ENCODE peak calls at places on chromosomes 3 and 15, in ten cellular contexts. W is AG09309, P is endothelial cell, F is PC-9, K is astrocyte of the spinal cord, E is omental fat pad, Y is cardiac muscle cell, H is esophagus squamous epithelium, A is activated B cell treated with CpG ODN at 0.5 μM for 24 hours, J is IMR-90. Q is an unnamed sample.

GRCh38 chr3:32571192-32571485 is 481 bp upstream of the DYNC1LI1 start:
- DNase-seq in Y (peak), E (no peak), A (no peak), J (no peak), W (no peak), F (no peak), P (no peak), H (no peak), K (no peak), Q (no peak)

GRCh38 chr3:72259755-72260589 is 475.0 kb upstream of the PROK2 start:
- DNase-seq in A (no peak), E (no peak), P (no peak), J (no peak), H (no peak), W (no peak), F (no peak), K (peak), Y (no peak), Q (no peak)

GRCh38 chr3:196868297-196868661 is 559 bp downstream of the SENP5 start:
- DNase-seq in F (no peak), A (no peak), J (peak), W (no peak), E (no peak), P (peak), K (no peak), Y (peak), H (no peak), Q (peak)

GRCh38 chr15:59420108-59420507 is 17.9 kb upstream of the FAM81A start:
- DNase-seq in W (no peak), H (no peak), Y (no peak), E (no peak), K (no peak), P (no peak), A (no peak), F (no peak), J (no peak), Q (no peak)

GRCh38 chr3:196997311-196997710 is 28.7 kb upstream of the PIGZ start:
- DNase-seq in F (no peak), W (no peak), A (no peak), J (no peak), E (no peak), Y (no peak), K (no peak), P (no peak), H (no peak), Q (no peak)

GRCh38 chr15:84099181-84099580 is 136.4 kb upstream of the GOLGA6L4 start:
- DNase-seq in F (no peak), A (no peak), E (no peak), Y (peak), K (peak), H (no peak), W (no peak), P (peak), J (no peak), Q (no peak)

GRCh38 chr3:135803291-135803690 is 162.2 kb upstream of the PPP2R3A start:
- DNase-seq in W (no peak), Y (no peak), K (no peak), J (no peak), F (no peak), H (no peak), E (no peak), P (no peak), A (no peak), Q (no peak)

GRCh38 chr3:148077318-148077923 is 620.3 kb upstream of the AGTR1 start:
- DNase-seq in A (no peak), Y (peak), P (no peak), W (no peak), F (no peak), K (peak), H (no peak), J (peak), E (no peak), Q (no peak)

GRCh38 chr3:23217872-23218554 is 14.9 kb downstream of the UBE2E2 start:
- DNase-seq in H (no peak), J (peak), F (no peak), P (no peak), E (no peak), K (peak), A (no peak), W (no peak), Y (no peak), Q (no peak)

GRCh38 chr3:104785966-104786365 is 580.7 kb upstream of the ALCAM start:
- DNase-seq in K (peak), H (no peak), W (no peak), E (no peak), F (no peak), P (no peak), J (peak), A (no peak), Y (no peak), Q (no peak)

DNA sequence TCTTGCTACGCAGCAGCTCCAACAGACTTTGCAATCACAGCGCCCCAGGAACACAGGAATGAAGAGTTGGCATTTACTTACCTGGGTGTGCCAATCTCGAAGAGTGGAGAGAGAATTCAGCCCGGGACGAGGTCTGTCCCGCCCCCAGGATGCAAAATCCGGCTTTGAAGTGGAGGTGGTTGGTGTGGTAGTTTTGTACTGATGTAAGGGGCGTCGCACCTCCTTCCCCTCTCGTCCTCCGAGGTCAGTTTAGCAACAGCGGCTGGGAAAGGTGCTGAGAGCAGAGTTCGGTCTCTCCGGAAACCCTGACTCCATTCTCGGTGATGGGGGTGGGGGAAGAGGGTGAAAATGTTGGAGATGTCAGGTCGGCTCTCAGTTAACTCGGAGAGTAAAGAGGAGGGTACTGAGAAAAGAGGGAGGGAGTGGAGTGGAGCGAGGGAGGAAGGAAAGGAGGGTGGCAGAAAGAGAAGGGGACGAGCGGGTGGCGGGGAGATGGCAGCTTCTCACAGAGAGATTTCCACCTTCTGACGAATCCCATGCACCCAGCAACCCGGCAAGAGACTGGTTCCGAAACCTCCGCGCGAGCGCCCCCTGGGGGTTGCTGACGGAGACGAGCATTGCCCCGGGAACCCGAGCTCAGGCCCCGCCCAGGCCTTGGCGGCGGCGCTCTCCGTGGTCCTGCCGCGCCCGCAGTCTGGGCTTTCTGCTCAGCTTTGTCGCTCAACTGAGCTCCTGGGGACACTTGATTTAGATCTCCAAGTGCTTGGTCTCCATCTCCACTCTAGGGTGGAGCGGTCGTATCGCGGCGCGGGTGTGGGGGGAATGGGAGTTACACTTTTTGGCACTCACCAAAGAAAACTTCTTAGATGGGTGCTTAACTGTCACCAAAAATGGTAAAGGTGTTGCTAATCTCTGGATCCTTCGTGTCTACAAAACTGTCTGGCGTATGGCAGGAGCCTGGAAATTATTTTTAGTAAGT is at the start of gene CPNE4:
- DNase-seq in Y (peak), H (no peak), K (peak), F (peak), A (no peak), E (peak), P (peak), J (peak), W (no peak), Q (peak)
- TF ChIP-seq CTCF in Y (peak), H (peak), K (peak), F (peak), A (no peak), E (no peak), P (peak), J (peak), W (peak), Q (peak)

DNA sequence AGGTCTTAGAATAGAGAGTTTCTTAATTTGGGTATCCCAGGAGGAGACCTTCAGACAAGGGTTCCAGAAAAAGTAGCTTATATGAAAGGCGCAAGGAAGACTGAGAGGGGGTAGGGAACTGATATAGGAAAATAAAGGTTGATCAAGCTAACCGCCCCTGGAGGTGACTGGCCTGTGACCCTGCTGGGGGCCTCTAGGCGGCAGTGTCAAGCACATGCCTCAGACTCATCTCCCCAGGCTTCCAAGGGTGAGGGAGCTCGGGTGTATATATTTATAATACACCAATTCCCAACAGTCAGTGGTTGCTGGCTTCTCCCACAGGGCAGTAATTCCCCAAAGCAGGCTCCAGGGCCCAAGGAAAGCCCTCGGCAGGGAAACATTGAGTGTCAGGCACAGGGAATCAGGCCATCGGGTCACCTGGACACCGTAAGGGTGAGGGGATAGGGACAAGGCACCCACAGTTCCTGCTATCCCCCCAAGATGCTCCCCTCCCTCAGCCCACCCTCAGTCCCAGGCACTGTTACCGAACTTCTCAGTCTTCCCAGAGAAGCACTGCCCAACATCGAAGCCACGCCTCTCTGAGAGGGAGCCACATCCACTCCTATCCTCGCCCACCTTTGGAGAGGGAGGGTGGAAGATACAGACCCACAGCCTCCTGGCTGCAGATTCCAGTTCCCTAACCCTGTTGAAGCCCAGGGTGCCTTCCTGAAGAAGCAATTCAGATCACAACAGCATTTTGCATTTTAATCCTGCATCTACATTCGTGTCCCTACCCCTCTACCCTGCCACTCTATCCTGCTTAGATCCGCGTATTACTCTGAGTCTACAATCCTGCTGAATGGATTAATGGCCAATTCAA is 19.5 kb upstream of the CAV3 start:
- DNase-seq in P (peak), Y (peak), J (no peak), H (no peak), W (no peak), K (no peak), A (no peak), F (no peak), E (no peak), Q (peak)
- TF ChIP-seq CTCF in P (peak), Y (peak), J (peak), H (peak), W (peak), K (peak), A (no peak), F (peak), E (no peak), Q (peak)

GRCh38 chr15:73382131-73382530 is 13.4 kb upstream of the HCN4 start:
- DNase-seq in Y (no peak), K (no peak), W (no peak), H (no peak), E (no peak), J (no peak), F (no peak), A (no peak), P (no peak), Q (no peak)
- TF ChIP-seq CTCF in Y (no peak), K (no peak), W (no peak), H (no peak), E (no peak), J (no peak), F (no peak), A (no peak), P (no peak), Q (no peak)

GRCh38 chr3:170690133-170690981 is 104.5 kb upstream of the SLC7A14 start:
- DNase-seq in W (no peak), F (no peak), Y (peak), E (no peak), J (peak), P (peak), H (no peak), K (no peak), A (peak), Q (peak)
- TF ChIP-seq CTCF in W (peak), F (peak), Y (peak), E (no peak), J (peak), P (peak), H (no peak), K (peak), A (no peak), Q (peak)

GRCh38 chr15:96303503-96304054 is 26.9 kb upstream of the NR2F2 start:
- DNase-seq in A (no peak), E (no peak), J (no peak), H (no peak), P (no peak), K (no peak), F (no peak), Y (no peak), W (no peak), Q (no peak)
- TF ChIP-seq CTCF in A (no peak), E (no peak), J (no peak), H (no peak), P (no peak), K (no peak), F (no peak), Y (no peak), W (no peak), Q (no peak)

GRCh38 chr15:43256341-43256740 is 10.4 kb downstream of the TGM5 start:
- DNase-seq in F (no peak), H (no peak), Y (no peak), E (no peak), A (no peak), K (no peak), J (no peak), W (no peak), P (no peak), Q (no peak)
- TF ChIP-seq CTCF in F (no peak), H (no peak), Y (no peak), E (no peak), A (no peak), K (no peak), J (no peak), W (no peak), P (no peak), Q (no peak)

DNA sequence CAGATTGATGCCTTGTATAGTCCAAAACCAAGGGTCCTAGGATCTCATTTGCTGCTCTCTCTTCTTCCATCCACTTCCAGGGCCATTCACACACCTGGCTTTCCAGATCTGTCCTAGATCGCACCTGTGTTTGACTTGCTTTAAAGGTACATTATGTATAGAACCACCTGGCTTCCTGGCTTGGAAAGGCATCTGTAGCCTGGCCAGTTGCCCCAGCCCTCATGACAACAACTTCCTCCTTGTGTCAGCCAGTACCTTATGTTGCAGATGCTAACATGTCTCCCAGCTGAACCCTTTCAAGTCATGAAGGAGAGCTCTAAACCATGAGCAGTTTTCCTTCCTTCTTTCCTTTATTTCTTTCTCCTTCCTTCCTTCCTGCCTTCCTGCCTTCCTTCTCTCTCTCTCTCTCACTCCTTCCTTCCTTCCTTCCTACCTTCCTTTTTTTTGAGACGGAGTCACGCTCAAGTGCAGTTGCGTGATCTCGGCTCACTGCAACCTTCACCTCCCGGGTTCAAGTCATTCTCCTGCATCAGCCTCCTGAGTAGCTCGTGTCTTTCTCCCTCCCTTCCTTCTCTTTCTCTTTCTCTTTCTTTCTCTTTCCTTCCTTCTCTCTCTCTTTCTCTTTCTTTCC is 2.5 kb upstream of the HTR3C start:
- DNase-seq in K (no peak), H (no peak), A (no peak), F (no peak), E (no peak), W (no peak), J (no peak), P (no peak), Y (no peak), Q (no peak)
- TF ChIP-seq CTCF in K (no peak), H (no peak), A (no peak), F (no peak), E (no peak), W (no peak), J (no peak), P (no peak), Y (no peak), Q (no peak)

DNA sequence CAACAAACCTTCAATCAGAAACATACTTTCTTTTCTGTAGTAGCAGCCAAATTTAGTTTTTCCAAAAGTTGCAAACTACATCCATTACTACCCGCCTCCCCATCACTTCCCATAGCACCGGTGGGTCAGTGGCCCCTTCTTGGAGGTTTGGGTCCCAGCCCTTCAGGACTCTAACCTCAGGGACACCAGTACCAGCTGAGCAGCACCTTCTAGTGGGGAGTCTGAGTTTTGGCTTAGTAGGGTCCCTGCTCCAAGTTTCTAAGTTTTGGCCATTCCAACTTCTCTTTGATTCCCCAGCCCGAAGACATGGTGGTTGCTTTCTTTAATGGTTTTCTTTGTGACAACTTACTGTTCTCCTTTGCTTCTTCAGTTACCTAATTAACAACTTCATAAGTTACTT is 160.6 kb downstream of the ECT2 start:
- DNase-seq in W (no peak), P (no peak), A (no peak), H (no peak), J (no peak), F (no peak), K (no peak), Y (no peak), E (no peak), Q (no peak)
- TF ChIP-seq CTCF in W (no peak), P (no peak), A (no peak), H (no peak), J (no peak), F (no peak), K (no peak), Y (no peak), E (no peak), Q (no peak)

GRCh38 chr3:140277886-140278285 is 342.9 kb downstream of the CLSTN2 start:
- DNase-seq in J (no peak), Y (no peak), E (no peak), P (no peak), F (no peak), H (no peak), A (no peak), W (no peak), K (no peak), Q (no peak)

GRCh38 chr3:140274429-140274828 is 339.4 kb downstream of the CLSTN2 start:
- DNase-seq in H (no peak), F (no peak), K (no peak), J (no peak), W (no peak), Y (no peak), A (no peak), P (no peak), E (no peak), Q (no peak)

GRCh38 chr3:140273542-140274195 is 338.7 kb downstream of the CLSTN2 start:
- DNase-seq in P (no peak), K (no peak), E (no peak), H (no peak), F (no peak), A (no peak), W (no peak), Y (no peak), J (no peak), Q (no peak)

DNA sequence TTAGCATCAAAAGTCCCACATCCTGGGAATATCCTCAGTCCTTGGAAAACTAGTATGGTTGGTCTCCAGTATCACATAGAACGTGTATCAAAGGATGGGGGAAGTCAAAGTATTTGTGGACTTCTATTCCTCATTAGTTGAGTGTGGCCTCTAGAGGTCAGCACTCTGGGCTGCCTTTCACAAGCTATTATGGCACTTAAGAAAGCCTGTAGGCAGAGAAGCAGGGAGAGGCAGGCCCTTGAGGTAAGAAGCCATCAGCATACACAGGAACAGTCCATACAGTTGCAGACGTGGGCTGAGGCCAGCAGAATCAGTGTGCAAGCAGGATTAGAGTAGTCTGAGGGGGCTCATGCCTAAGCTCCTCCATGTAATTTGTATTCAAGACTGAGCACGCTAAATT is 341.7 kb downstream of the CLSTN2 start:
- DNase-seq in H (no peak), F (peak), J (peak), P (peak), E (no peak), W (no peak), A (no peak), Y (peak), K (peak), Q (no peak)
- TF ChIP-seq CTCF in H (no peak), F (peak), J (peak), P (no peak), E (no peak), W (peak), A (no peak), Y (peak), K (peak), Q (peak)